ENCODE peak calls at places on chromosomes 16 and 17, in seven cellular contexts. W is brain microvascular endothelial cell; L is hepatocyte; P is naive thymus-derived CD4-positive, alpha-beta T cell; A is pancreas; B is cardiac muscle cell; S is IMR-90. M is an unnamed sample.

GRCh38 chr16:52455549-52456277 is 91.2 kb downstream of the TOX3 start:
- DNase-seq in W (no peak), S (no peak), P (no peak), B (no peak), L (no peak), A (no peak), M (no peak)

GRCh38 chr16:50464325-50465290 is 83.6 kb upstream of the NKD1 start:
- DNase-seq in S (no peak), W (no peak), P (no peak), L (no peak), B (no peak), A (no peak), M (no peak)

GRCh38 chr16:57518520-57518919 is 17.9 kb downstream of the CCDC102A start:
- DNase-seq in A (no peak), P (no peak), L (no peak), W (no peak), S (no peak), B (no peak), M (no peak)

GRCh38 chr17:30093463-30094147 is 23.0 kb upstream of the NSRP1 start:
- DNase-seq in B (peak; percentile 76), S (peak; percentile 58), P (peak; percentile 51), L (peak; percentile 76), W (peak; percentile 55), A (peak; percentile 56), M (peak; percentile 5)

GRCh38 chr16:27365142-27366089 is 36.6 kb upstream of the IL21R start:
- DNase-seq in L (peak; percentile 63), S (peak; percentile 84), A (peak; percentile 24), P (no peak), W (peak; percentile 59), B (no peak), M (no peak)

GRCh38 chr17:45222273-45222993 is 748 bp downstream of the FMNL1 start:
- DNase-seq in W (no peak), B (no peak), L (no peak), A (no peak), S (no peak), P (peak; percentile 40), M (no peak)

GRCh38 chr16:68713430-68713829 is 23.7 kb upstream of the CDH1 start:
- DNase-seq in W (no peak), P (no peak), S (no peak), B (no peak), A (no peak), L (no peak), M (no peak)

GRCh38 chr16:57578521-57579360 is 36.3 kb downstream of the ADGRG5 start:
- DNase-seq in A (peak; percentile 6), L (no peak), B (no peak), W (no peak), P (no peak), S (no peak), M (no peak)

GRCh38 chr16:53756329-53756996 is 52.5 kb downstream of the FTO start:
- DNase-seq in A (no peak), W (no peak), P (no peak), S (peak; percentile 36), L (no peak), B (no peak), M (no peak)

GRCh38 chr17:82930043-82930923 is 90.5 kb upstream of the ZNF750 start:
- DNase-seq in L (no peak), S (no peak), P (no peak), A (peak; percentile 8), W (no peak), B (no peak), M (no peak)

GRCh38 chr16:77227745-77228144 is 28.5 kb downstream of the SYCE1L start:
- DNase-seq in W (no peak), S (no peak), P (no peak), L (no peak), A (no peak), B (no peak), M (no peak)

GRCh38 chr17:64509179-64509578 is 2.4 kb downstream of the CEP95 start:
- DNase-seq in L (no peak), S (no peak), W (no peak), A (no peak), P (no peak), B (no peak), M (no peak)

GRCh38 chr16:67723151-67723915 is 4.2 kb upstream of the GFOD2 start:
- DNase-seq in B (no peak), L (no peak), W (peak; percentile 28), S (peak; percentile 75), P (no peak), A (no peak), M (no peak)

GRCh38 chr17:74461646-74462045 is 4.8 kb upstream of the CD300A start:
- DNase-seq in L (no peak), S (no peak), P (no peak), B (no peak), W (no peak), A (no peak), M (no peak)

GRCh38 chr17:80424878-80425765 is 10.2 kb downstream of the ENDOV start:
- DNase-seq in L (no peak), A (no peak), B (no peak), S (no peak), W (no peak), P (no peak), M (no peak)

GRCh38 chr16:77937473-77938195 is 84.7 kb upstream of the CLEC3A start:
- DNase-seq in B (no peak), S (peak; percentile 13), W (no peak), P (no peak), L (no peak), A (no peak), M (no peak)

GRCh38 chr16:9049241-9049640 is 42.2 kb upstream of the HAPSTR1 start:
- DNase-seq in S (peak; percentile 97), L (no peak), P (no peak), B (no peak), A (no peak), W (peak; percentile 82), M (no peak)

GRCh38 chr17:20190605-20191004 is 181.4 kb downstream of the SPECC1 start:
- DNase-seq in B (no peak), P (no peak), A (no peak), L (no peak), W (no peak), S (no peak), M (no peak)

GRCh38 chr16:30004811-30005242 is 6.0 kb downstream of the DOC2A start:
- DNase-seq in B (no peak), S (no peak), W (no peak), A (no peak), L (no peak), P (no peak), M (no peak)

GRCh38 chr17:36085710-36086268 is 4.2 kb downstream of the CCL3 start:
- DNase-seq in W (no peak), B (no peak), S (no peak), L (no peak), P (no peak), A (no peak), M (no peak)

GRCh38 chr17:5715478-5715877 is 131.2 kb upstream of the NLRP1 start:
- DNase-seq in S (no peak), A (no peak), B (no peak), L (no peak), W (no peak), P (no peak), M (no peak)

GRCh38 chr16:19118938-19119431 is 5.2 kb downstream of the ITPRIPL2 start:
- DNase-seq in P (no peak), W (peak; percentile 90), A (no peak), L (peak; percentile 63), S (peak; percentile 95), B (no peak), M (no peak)
- H3K27ac ChIP-seq in P (no peak overlapping the region), W (peak overlapping the region; percentile 96), A (no peak overlapping the region), L (peak overlapping the region; percentile 81), S (peak overlapping the region; percentile 96), B (no peak overlapping the region), M (no peak overlapping the region)

GRCh38 chr17:2176484-2177175 is 121.7 kb downstream of the HIC1 start:
- DNase-seq in W (no peak), A (no peak), L (no peak), P (no peak), B (no peak), S (no peak), M (no peak)

GRCh38 chr17:2173005-2173404 is 118.1 kb downstream of the HIC1 start:
- DNase-seq in S (peak; percentile 61), P (no peak), A (no peak), W (no peak), L (no peak), B (peak; percentile 37), M (no peak)

GRCh38 chr17:2174048-2174447 is 119.1 kb downstream of the HIC1 start:
- DNase-seq in B (no peak), S (peak; percentile 83), A (no peak), P (no peak), W (peak; percentile 84), L (no peak), M (no peak)

GRCh38 chr17:2175294-2175628 is 120.4 kb downstream of the HIC1 start:
- DNase-seq in L (no peak), S (no peak), P (no peak), B (no peak), W (no peak), A (no peak), M (no peak)

GRCh38 chr17:2174471-2175293 is 119.8 kb downstream of the HIC1 start:
- DNase-seq in L (peak; percentile 76), A (peak; percentile 47), B (peak; percentile 71), S (peak; percentile 99), P (no peak), W (peak; percentile 99), M (no peak)
- H3K4me3 ChIP-seq in L (no peak overlapping the region), A (peak overlapping the region; percentile 0), B (no peak overlapping the region), S (peak overlapping the region; percentile 9), P (no peak overlapping the region), W (no peak overlapping the region), M (no peak overlapping the region)

GRCh38 chr16:88525663-88525990 is 44.6 kb upstream of the ZC3H18 start:
- DNase-seq in A (no peak), B (no peak), W (no peak), P (no peak), L (no peak), S (no peak), M (no peak)

GRCh38 chr16:88527937-88528743 is 42.1 kb upstream of the ZC3H18 start:
- DNase-seq in A (no peak), L (no peak), S (no peak), W (no peak), B (no peak), P (no peak), M (no peak)

GRCh38 chr16:88526008-88526905 is 43.9 kb upstream of the ZC3H18 start:
- DNase-seq in W (no peak), P (no peak), B (no peak), S (no peak), A (peak; percentile 16), L (no peak), M (no peak)

GRCh38 chr16:88527186-88527936 is 42.8 kb upstream of the ZC3H18 start:
- DNase-seq in S (peak; percentile 47), W (peak; percentile 29), A (peak; percentile 73), L (peak; percentile 91), B (peak; percentile 80), P (peak; percentile 67), M (peak; percentile 45)

DNA sequence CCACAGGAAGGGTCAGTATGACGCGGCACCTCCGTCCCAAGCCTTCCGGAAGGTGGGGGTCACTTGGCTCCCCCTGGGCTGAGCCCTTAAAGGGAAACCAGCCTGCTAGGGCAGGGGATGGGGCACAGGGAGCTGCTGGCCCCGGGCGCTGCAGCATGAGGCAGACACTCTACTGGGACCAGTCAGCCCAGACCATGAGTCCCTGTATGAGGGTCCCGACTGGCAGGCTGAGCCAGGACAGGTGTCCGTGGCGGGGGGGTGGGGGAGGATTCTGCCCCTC is 43.4 kb upstream of the ZC3H18 start:
- DNase-seq in S (no peak), L (no peak), A (peak; percentile 22), W (no peak), B (no peak), P (no peak), M (no peak)
- H3K27ac ChIP-seq in S (no peak overlapping the region), L (peak overlapping the region; percentile 34), A (no peak overlapping the region), W (no peak overlapping the region), B (no peak overlapping the region), P (no peak overlapping the region), M (no peak overlapping the region)

GRCh38 chr17:68705331-68706166 is 104.4 kb upstream of the FAM20A start:
- DNase-seq in A (no peak), W (no peak), S (peak; percentile 43), B (no peak), L (no peak), P (no peak), M (no peak)
- H3K4me3 ChIP-seq in A (no peak overlapping the region), W (no peak overlapping the region), S (no peak overlapping the region), B (no peak overlapping the region), L (no peak overlapping the region), P (no peak overlapping the region), M (no peak overlapping the region)

M was measured in effector memory CD4-positive, alpha-beta T cell.